ENCODE peak calls at places on chromosome 7, in four cellular contexts. One of them, this sample, is unnamed.

GRCh38 chr7:24213311-24213710 is 70.7 kb upstream of the NPY start:
- DNase-seq in activated T-helper 9 cell treated with anti-CD3 and anti-CD28 coated beads, Interleukin-2, amount 50 U/mL, for 16 hours: no peak
- DNase-seq in neural crest cell: no peak
- DNase-seq in NCI-H1105 treated with DMSO at 0.1 percent for 48 hours: no peak
- DNase-seq in this sample: no peak

GRCh38 chr7:107996072-107996824 is 6.7 kb downstream of the LAMB1 start:
- DNase-seq in activated T-helper 9 cell treated with anti-CD3 and anti-CD28 coated beads, Interleukin-2, amount 50 U/mL, for 16 hours: no peak
- DNase-seq in neural crest cell: no peak
- DNase-seq in NCI-H1105 treated with DMSO at 0.1 percent for 48 hours: no peak
- DNase-seq in this sample: no peak

GRCh38 chr7:94008537-94008936 is 4.4 kb upstream of the BET1 start:
- DNase-seq in activated T-helper 9 cell treated with anti-CD3 and anti-CD28 coated beads, Interleukin-2, amount 50 U/mL, for 16 hours: no peak
- DNase-seq in neural crest cell: no peak
- DNase-seq in NCI-H1105 treated with DMSO at 0.1 percent for 48 hours: no peak
- DNase-seq in this sample: no peak

GRCh38 chr7:133629696-133630095 is 376.8 kb downstream of the EXOC4 start:
- DNase-seq in activated T-helper 9 cell treated with anti-CD3 and anti-CD28 coated beads, Interleukin-2, amount 50 U/mL, for 16 hours: no peak
- DNase-seq in neural crest cell: no peak
- DNase-seq in NCI-H1105 treated with DMSO at 0.1 percent for 48 hours: no peak
- DNase-seq in this sample: no peak

GRCh38 chr7:82464372-82464771 is 20.8 kb upstream of the CACNA2D1 start:
- DNase-seq in activated T-helper 9 cell treated with anti-CD3 and anti-CD28 coated beads, Interleukin-2, amount 50 U/mL, for 16 hours: no peak
- DNase-seq in neural crest cell: no peak
- DNase-seq in NCI-H1105 treated with DMSO at 0.1 percent for 48 hours: no peak
- DNase-seq in this sample: no peak

GRCh38 chr7:20598479-20599419 is 16.7 kb upstream of the ABCB5 start:
- DNase-seq in activated T-helper 9 cell treated with anti-CD3 and anti-CD28 coated beads, Interleukin-2, amount 50 U/mL, for 16 hours: no peak
- DNase-seq in neural crest cell: no peak
- DNase-seq in NCI-H1105 treated with DMSO at 0.1 percent for 48 hours: peak; percentile 77
- DNase-seq in this sample: no peak

GRCh38 chr7:117227091-117227490 is 95.8 kb downstream of the WNT2 start:
- DNase-seq in activated T-helper 9 cell treated with anti-CD3 and anti-CD28 coated beads, Interleukin-2, amount 50 U/mL, for 16 hours: no peak
- DNase-seq in neural crest cell: no peak
- DNase-seq in NCI-H1105 treated with DMSO at 0.1 percent for 48 hours: no peak
- DNase-seq in this sample: no peak

GRCh38 chr7:100894860-100895700 is 608 bp downstream of the ACHE start:
- DNase-seq in activated T-helper 9 cell treated with anti-CD3 and anti-CD28 coated beads, Interleukin-2, amount 50 U/mL, for 16 hours: no peak
- DNase-seq in neural crest cell: peak; percentile 87
- DNase-seq in NCI-H1105 treated with DMSO at 0.1 percent for 48 hours: peak; percentile 28
- DNase-seq in this sample: peak; percentile 58

GRCh38 chr7:81693080-81693479 is 76.8 kb downstream of the HGF start:
- DNase-seq in activated T-helper 9 cell treated with anti-CD3 and anti-CD28 coated beads, Interleukin-2, amount 50 U/mL, for 16 hours: no peak
- DNase-seq in neural crest cell: no peak
- DNase-seq in NCI-H1105 treated with DMSO at 0.1 percent for 48 hours: no peak
- DNase-seq in this sample: no peak

GRCh38 chr7:22094413-22095304 is 149.0 kb upstream of the CDCA7L start:
- DNase-seq in activated T-helper 9 cell treated with anti-CD3 and anti-CD28 coated beads, Interleukin-2, amount 50 U/mL, for 16 hours: no peak
- DNase-seq in neural crest cell: no peak
- DNase-seq in NCI-H1105 treated with DMSO at 0.1 percent for 48 hours: no peak
- DNase-seq in this sample: no peak

GRCh38 chr7:74010407-74010806 is 17.6 kb upstream of the ELN start:
- DNase-seq in activated T-helper 9 cell treated with anti-CD3 and anti-CD28 coated beads, Interleukin-2, amount 50 U/mL, for 16 hours: no peak
- DNase-seq in neural crest cell: no peak
- DNase-seq in NCI-H1105 treated with DMSO at 0.1 percent for 48 hours: no peak
- DNase-seq in this sample: no peak

GRCh38 chr7:79420464-79420863 is 33.0 kb downstream of the MAGI2 start:
- DNase-seq in activated T-helper 9 cell treated with anti-CD3 and anti-CD28 coated beads, Interleukin-2, amount 50 U/mL, for 16 hours: no peak
- DNase-seq in neural crest cell: no peak
- DNase-seq in NCI-H1105 treated with DMSO at 0.1 percent for 48 hours: no peak
- DNase-seq in this sample: no peak

GRCh38 chr7:7653568-7654187 is 13.1 kb downstream of the UMAD1 start:
- DNase-seq in activated T-helper 9 cell treated with anti-CD3 and anti-CD28 coated beads, Interleukin-2, amount 50 U/mL, for 16 hours: no peak
- DNase-seq in neural crest cell: peak; percentile 35
- DNase-seq in NCI-H1105 treated with DMSO at 0.1 percent for 48 hours: no peak
- DNase-seq in this sample: no peak

GRCh38 chr7:141071855-141072547 is 1.9 kb upstream of the TMEM178B start:
- DNase-seq in activated T-helper 9 cell treated with anti-CD3 and anti-CD28 coated beads, Interleukin-2, amount 50 U/mL, for 16 hours: no peak
- DNase-seq in neural crest cell: peak; percentile 8
- DNase-seq in NCI-H1105 treated with DMSO at 0.1 percent for 48 hours: peak; percentile 62
- DNase-seq in this sample: no peak

GRCh38 chr7:70937424-70937823 is 194.5 kb upstream of the GALNT17 start:
- DNase-seq in activated T-helper 9 cell treated with anti-CD3 and anti-CD28 coated beads, Interleukin-2, amount 50 U/mL, for 16 hours: no peak
- DNase-seq in neural crest cell: no peak
- DNase-seq in NCI-H1105 treated with DMSO at 0.1 percent for 48 hours: no peak
- DNase-seq in this sample: no peak

GRCh38 chr7:81062747-81063146 is 143.9 kb upstream of the SEMA3C start:
- DNase-seq in activated T-helper 9 cell treated with anti-CD3 and anti-CD28 coated beads, Interleukin-2, amount 50 U/mL, for 16 hours: no peak
- DNase-seq in neural crest cell: no peak
- DNase-seq in NCI-H1105 treated with DMSO at 0.1 percent for 48 hours: no peak
- DNase-seq in this sample: no peak

GRCh38 chr7:28093617-28094232 is 86.9 kb downstream of the JAZF1 start:
- DNase-seq in activated T-helper 9 cell treated with anti-CD3 and anti-CD28 coated beads, Interleukin-2, amount 50 U/mL, for 16 hours: peak; percentile 20
- DNase-seq in neural crest cell: peak; percentile 62
- DNase-seq in NCI-H1105 treated with DMSO at 0.1 percent for 48 hours: peak; percentile 83
- DNase-seq in this sample: peak; percentile 94

GRCh38 chr7:101790566-101791293 is 26.7 kb upstream of the CUX1 start:
- DNase-seq in activated T-helper 9 cell treated with anti-CD3 and anti-CD28 coated beads, Interleukin-2, amount 50 U/mL, for 16 hours: no peak
- DNase-seq in neural crest cell: no peak
- DNase-seq in NCI-H1105 treated with DMSO at 0.1 percent for 48 hours: no peak
- DNase-seq in this sample: no peak

GRCh38 chr7:150355666-150356059 is 13.0 kb upstream of the REPIN1 start:
- DNase-seq in activated T-helper 9 cell treated with anti-CD3 and anti-CD28 coated beads, Interleukin-2, amount 50 U/mL, for 16 hours: no peak
- DNase-seq in neural crest cell: no peak
- DNase-seq in NCI-H1105 treated with DMSO at 0.1 percent for 48 hours: no peak
- DNase-seq in this sample: no peak

GRCh38 chr7:118311121-118311803 is 86.8 kb downstream of the ANKRD7 start:
- DNase-seq in activated T-helper 9 cell treated with anti-CD3 and anti-CD28 coated beads, Interleukin-2, amount 50 U/mL, for 16 hours: no peak
- DNase-seq in neural crest cell: no peak
- DNase-seq in NCI-H1105 treated with DMSO at 0.1 percent for 48 hours: no peak
- DNase-seq in this sample: no peak

GRCh38 chr7:5629941-5630340 is 151.5 kb downstream of the RNF216 start:
- DNase-seq in activated T-helper 9 cell treated with anti-CD3 and anti-CD28 coated beads, Interleukin-2, amount 50 U/mL, for 16 hours: no peak
- DNase-seq in neural crest cell: no peak
- DNase-seq in NCI-H1105 treated with DMSO at 0.1 percent for 48 hours: no peak
- DNase-seq in this sample: no peak

GRCh38 chr7:6175642-6176041 is 96.8 kb downstream of the CYTH3 start:
- DNase-seq in activated T-helper 9 cell treated with anti-CD3 and anti-CD28 coated beads, Interleukin-2, amount 50 U/mL, for 16 hours: no peak
- DNase-seq in neural crest cell: no peak
- DNase-seq in NCI-H1105 treated with DMSO at 0.1 percent for 48 hours: no peak
- DNase-seq in this sample: no peak

GRCh38 chr7:43938892-43939482 is 12.8 kb downstream of the UBE2D4 start:
- DNase-seq in activated T-helper 9 cell treated with anti-CD3 and anti-CD28 coated beads, Interleukin-2, amount 50 U/mL, for 16 hours: no peak
- DNase-seq in neural crest cell: no peak
- DNase-seq in NCI-H1105 treated with DMSO at 0.1 percent for 48 hours: no peak
- DNase-seq in this sample: no peak

This sample was measured in testis.